ENCODE peak calls at places on chromosomes 6 and 20, in five cellular contexts. K is K562, P is IMR-90, F is HepG2, A is H1. B is an unnamed sample.

GRCh38 chr6:98946877-98947410 is 802 bp downstream of the FBXL4 start:
- DNase-seq in F (no peak), P (peak; percentile 13), K (no peak), A (no peak), B (peak; percentile 18)

GRCh38 chr20:38806855-38807655 is 1.6 kb downstream of the PPP1R16B start:
- DNase-seq in K (no peak), A (no peak), F (no peak), P (no peak), B (no peak)

GRCh38 chr6:168124921-168125320 is 45.9 kb upstream of the FRMD1 start:
- DNase-seq in P (no peak), K (no peak), A (no peak), F (no peak), B (no peak)

GRCh38 chr20:40547492-40548129 is 141.4 kb downstream of the MAFB start:
- DNase-seq in F (no peak), K (no peak), A (no peak), P (no peak), B (no peak)

GRCh38 chr6:89488438-89488837 is 55.5 kb downstream of the ANKRD6 start:
- DNase-seq in A (no peak), K (no peak), F (no peak), P (no peak), B (no peak)

GRCh38 chr6:164532546-164533362 is 776.7 kb downstream of the C6orf118 start:
- DNase-seq in F (no peak), K (no peak), P (no peak), A (no peak), B (no peak)

GRCh38 chr6:83474309-83474708 is 38.0 kb upstream of the PRSS35 start:
- DNase-seq in A (no peak), P (peak; percentile 34), F (no peak), K (no peak), B (no peak)

GRCh38 chr20:12925214-12925755 is 83.5 kb upstream of the SPTLC3 start:
- DNase-seq in P (peak; percentile 85), A (no peak), F (peak; percentile 89), K (peak; percentile 19), B (peak; percentile 81)

GRCh38 chr6:33651403-33651802 is 30.3 kb downstream of the ITPR3 start:
- DNase-seq in P (no peak), A (no peak), K (no peak), F (no peak), B (no peak)

GRCh38 chr20:37336369-37337207 is 9.4 kb upstream of the SRC start:
- DNase-seq in P (peak; percentile 20), F (no peak), K (peak; percentile 70), A (no peak), B (no peak)

GRCh38 chr6:46118836-46119235 is 11.0 kb upstream of the ENPP4 start:
- DNase-seq in F (no peak), P (no peak), A (no peak), K (no peak), B (no peak)

GRCh38 chr6:91645811-91646210 is 1058.9 kb upstream of the MAP3K7 start:
- DNase-seq in K (no peak), P (no peak), F (no peak), A (no peak), B (no peak)

GRCh38 chr6:154345811-154346210 is 10.8 kb downstream of the IPCEF1 start:
- DNase-seq in F (no peak), P (no peak), K (no peak), A (no peak), B (no peak)

GRCh38 chr6:161658216-161658615 is 384.4 kb upstream of the AGPAT4 start:
- DNase-seq in A (no peak), P (no peak), K (no peak), F (no peak), B (no peak)

GRCh38 chr6:30060634-30060981 is 457 bp upstream of the POLR1H start:
- DNase-seq in A (no peak), F (no peak), K (peak; percentile 57), P (peak; percentile 36), B (no peak)

GRCh38 chr6:132443206-132443605 is 41.9 kb upstream of the MOXD1 start:
- DNase-seq in F (no peak), K (no peak), P (peak; percentile 20), A (no peak), B (peak; percentile 7)

GRCh38 chr6:72589096-72589495 is 32.8 kb upstream of the KCNQ5 start:
- DNase-seq in F (no peak), K (no peak), A (no peak), P (peak; percentile 11), B (no peak)

GRCh38 chr6:159633196-159633595 is 59.8 kb downstream of the SOD2 start:
- DNase-seq in F (peak; percentile 39), A (no peak), K (peak; percentile 31), P (peak; percentile 27), B (peak; percentile 30)

GRCh38 chr6:147802400-147802799 is 293.9 kb downstream of the SAMD5 start:
- DNase-seq in K (peak; percentile 19), P (peak; percentile 69), A (no peak), F (no peak), B (no peak)

DNA sequence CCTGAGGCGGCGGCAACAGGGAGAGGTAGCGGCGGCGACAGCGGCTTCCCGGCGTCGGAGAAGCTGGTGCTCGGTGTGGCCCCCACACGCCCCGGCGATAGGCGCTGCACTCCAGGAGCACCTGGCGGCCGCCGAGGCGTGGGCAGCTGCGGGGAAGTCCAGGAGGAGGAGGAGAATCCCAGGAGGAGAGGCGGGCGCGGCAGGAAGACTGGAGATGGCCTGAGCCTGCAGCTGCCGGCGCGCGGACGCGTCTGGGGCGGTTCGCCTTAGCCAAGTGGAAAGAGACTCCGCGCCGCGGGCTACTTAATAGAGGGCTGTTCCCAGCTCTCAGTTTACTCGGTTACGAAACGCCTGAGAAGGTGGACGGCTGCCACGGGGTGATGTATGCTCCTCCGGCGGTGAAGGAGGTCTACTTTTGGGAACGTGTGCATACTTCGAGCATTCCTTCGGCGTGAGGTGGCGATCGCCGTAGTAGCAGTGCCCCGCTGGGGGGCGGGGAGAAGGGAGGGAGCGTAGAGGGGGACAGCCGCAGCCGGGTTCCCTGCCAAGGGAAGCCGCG is at the start of gene COL12A1:
- DNase-seq in P (peak; percentile 100), A (no peak), K (no peak), F (no peak), B (peak; percentile 55)
- TF ChIP-seq CEBPB in P (peak; percentile 92), A (no peak), K (no peak), F (no peak), B (peak; percentile 49)

DNA sequence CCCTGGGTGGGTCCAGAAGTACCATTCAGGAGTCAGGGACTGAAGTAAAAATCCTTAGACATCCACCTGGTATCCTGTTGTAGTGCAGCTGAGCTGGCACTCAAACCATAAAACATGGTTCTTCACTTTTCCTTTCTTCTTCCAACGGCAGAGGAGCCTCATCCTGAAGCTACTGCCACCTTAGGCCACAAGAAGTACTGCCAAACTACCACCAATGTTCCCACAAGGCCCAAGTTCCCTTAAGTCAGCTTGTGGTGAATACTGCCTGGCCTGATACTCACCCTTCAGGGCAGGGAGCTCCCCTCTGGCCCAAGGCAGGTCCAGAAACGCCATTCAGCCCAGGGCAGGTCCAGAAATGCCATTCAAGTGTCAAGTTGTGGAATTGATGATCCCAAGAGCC is 1053.4 kb upstream of the CITED2 start:
- DNase-seq in K (no peak), P (no peak), A (no peak), F (peak; percentile 20), B (no peak)
- TF ChIP-seq RFX5 in K (no peak), P (no peak), A (no peak), F (no peak), B (no peak)

DNA sequence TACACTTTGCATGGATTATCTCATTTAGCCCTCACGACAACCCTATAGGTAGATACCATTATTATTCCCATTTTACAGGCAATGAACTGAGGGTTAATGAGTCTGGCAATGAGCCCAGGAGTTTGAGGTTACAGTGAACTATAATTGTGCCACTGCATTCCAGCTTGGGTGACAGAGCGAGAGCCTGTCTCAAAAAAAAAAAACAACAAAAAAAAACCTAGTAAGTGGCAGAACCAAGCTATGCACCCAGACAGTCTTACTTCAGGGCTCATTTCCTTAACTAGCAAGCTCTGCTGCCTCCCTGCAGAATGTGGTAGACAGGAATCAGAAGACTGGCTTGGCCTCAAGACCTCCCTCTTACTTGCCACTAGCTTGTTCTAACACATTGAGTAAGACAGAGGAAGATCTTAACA is 71.9 kb upstream of the RREB1 start:
- DNase-seq in F (no peak), A (no peak), P (no peak), K (no peak), B (no peak)
- TF ChIP-seq MAFK in F (no peak), A (no peak), P (no peak), K (no peak), B (no peak)

GRCh38 chr6:28646650-28647049 is 121.0 kb downstream of the GPX5 start:
- DNase-seq in K (no peak), P (no peak), A (no peak), F (no peak), B (no peak)

GRCh38 chr6:28648035-28648877 is 122.6 kb downstream of the GPX5 start:
- DNase-seq in K (peak; percentile 36), A (peak; percentile 62), F (peak; percentile 81), P (peak; percentile 74), B (peak; percentile 38)

GRCh38 chr6:28638915-28639314 is 113.2 kb downstream of the GPX5 start:
- DNase-seq in F (no peak), A (no peak), P (no peak), K (no peak), B (no peak)

GRCh38 chr6:28648878-28649375 is 123.2 kb downstream of the GPX5 start:
- DNase-seq in P (no peak), A (no peak), K (no peak), F (no peak), B (peak; percentile 24)

GRCh38 chr6:28643017-28643740 is 117.5 kb downstream of the GPX5 start:
- DNase-seq in F (peak; percentile 69), A (peak; percentile 70), K (peak; percentile 36), P (peak; percentile 78), B (peak; percentile 87)
- TF ChIP-seq CEBPB in F (no peak), A (peak; percentile 47), K (peak; percentile 48), P (no peak), B (peak; percentile 42)

DNA sequence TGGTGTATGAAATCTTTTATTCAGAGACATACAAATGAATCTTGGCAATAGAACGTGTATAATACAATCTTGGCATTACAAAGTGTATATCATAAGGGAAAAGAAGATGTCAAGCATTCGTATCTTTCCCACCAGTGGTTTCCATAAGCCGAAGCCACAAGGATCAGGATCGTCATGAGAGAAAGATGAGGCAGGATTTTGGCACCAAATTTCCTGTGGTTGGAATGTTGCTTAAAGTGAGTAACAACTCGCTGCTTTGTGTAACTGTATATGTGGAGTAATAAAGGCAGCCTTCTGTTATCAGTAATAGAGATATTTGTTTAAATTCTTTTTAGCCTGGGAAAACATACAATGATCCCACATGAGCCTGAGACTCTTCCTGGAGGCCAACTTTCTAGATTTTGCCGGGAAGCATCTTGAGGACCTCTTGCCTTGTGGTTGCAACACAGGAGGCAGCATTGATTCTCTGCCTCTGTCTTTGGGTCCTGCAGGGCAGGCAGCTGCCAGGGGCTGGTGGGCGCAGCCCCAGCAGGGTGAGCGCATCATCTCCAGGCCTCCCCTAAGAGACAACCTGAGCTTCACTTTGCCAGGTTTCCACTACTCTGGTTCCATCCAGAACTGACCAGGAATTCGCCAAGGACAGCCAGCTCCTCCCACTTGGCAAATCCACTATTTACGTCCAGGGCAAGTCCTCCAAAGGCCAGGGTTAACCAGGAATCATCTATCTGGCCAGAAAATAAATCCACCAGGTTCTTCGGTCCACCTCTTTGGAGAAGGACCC is 230.9 kb upstream of the SULF2 start:
- DNase-seq in A (no peak), F (no peak), P (peak; percentile 82), K (no peak), B (no peak)
- TF ChIP-seq RFX5 in A (no peak), F (no peak), P (no peak), K (no peak), B (no peak)

B was measured in A549.